ENCODE peak calls at places on chromosomes 12 and 14, in eight cellular contexts. S, B, P, F, L, I, Z and J are unnamed samples.

GRCh38 chr14:23174266-23174665 is 9.2 kb downstream of the SLC7A8 start:
- DNase-seq in S (no peak), B (no peak), P (peak), F (no peak), L (no peak), I (no peak), Z (no peak), J (peak)

GRCh38 chr12:12470751-12471300 is 91.8 kb downstream of the DUSP16 start:
- DNase-seq in S (no peak), B (no peak), P (no peak), F (no peak), L (no peak), I (no peak), Z (no peak), J (no peak)

GRCh38 chr12:63319936-63320633 is 169.1 kb upstream of the AVPR1A start:
- DNase-seq in S (no peak), B (no peak), P (peak), F (no peak), L (no peak), I (no peak), Z (no peak), J (no peak)

GRCh38 chr14:100539766-100540140 is 47.5 kb downstream of the BEGAIN start:
- DNase-seq in S (no peak), B (no peak), P (no peak), F (peak), L (no peak), I (no peak), Z (no peak), J (no peak)

GRCh38 chr12:1424674-1425395 is 169.5 kb downstream of the FBXL14 start:
- DNase-seq in S (no peak), B (no peak), P (no peak), F (no peak), L (no peak), I (no peak), Z (no peak), J (no peak)

GRCh38 chr14:64772394-64772950 is 68.2 kb downstream of the PLEKHG3 start:
- DNase-seq in S (no peak), B (no peak), P (no peak), F (no peak), L (no peak), I (no peak), Z (no peak), J (no peak)

GRCh38 chr12:63163542-63163941 is 12.5 kb upstream of the AVPR1A start:
- DNase-seq in S (no peak), B (no peak), P (no peak), F (no peak), L (no peak), I (no peak), Z (no peak), J (no peak)

GRCh38 chr12:6632026-6632978 is 3.5 kb downstream of the LPAR5 start:
- DNase-seq in S (no peak), B (no peak), P (no peak), F (no peak), L (no peak), I (peak), Z (peak), J (no peak)

GRCh38 chr12:69821032-69821431 is 4.0 kb upstream of the MYRFL start:
- DNase-seq in S (no peak), B (no peak), P (no peak), F (no peak), L (no peak), I (no peak), Z (no peak), J (no peak)

GRCh38 chr12:63845726-63846125 is 1.2 kb downstream of the SRGAP1 start:
- DNase-seq in S (no peak), B (no peak), P (peak), F (no peak), L (peak), I (peak), Z (no peak), J (peak)

GRCh38 chr12:51678086-51678724 is 87.2 kb downstream of the SCN8A start:
- DNase-seq in S (peak), B (no peak), P (peak), F (no peak), L (peak), I (peak), Z (peak), J (peak)

GRCh38 chr12:51925400-51926063 is 18.2 kb downstream of the ACVRL1 start:
- DNase-seq in S (no peak), B (no peak), P (no peak), F (no peak), L (no peak), I (no peak), Z (no peak), J (no peak)

GRCh38 chr14:61948376-61948775 is 186.2 kb downstream of the SNAPC1 start:
- DNase-seq in S (no peak), B (no peak), P (no peak), F (no peak), L (no peak), I (no peak), Z (no peak), J (no peak)

GRCh38 chr14:76829650-76830421 is 3.6 kb downstream of the LRRC74A start:
- DNase-seq in S (no peak), B (peak), P (peak), F (no peak), L (no peak), I (no peak), Z (no peak), J (no peak)

GRCh38 chr14:74763803-74764531 is 851 bp downstream of the YLPM1 start:
- DNase-seq in S (no peak), B (no peak), P (peak), F (no peak), L (no peak), I (no peak), Z (peak), J (no peak)

GRCh38 chr12:95859344-95859816 is 628 bp downstream of the SNRPF start:
- DNase-seq in S (no peak), B (no peak), P (peak), F (no peak), L (peak), I (peak), Z (no peak), J (peak)

GRCh38 chr12:95978774-95979173 is 17.4 kb downstream of the HAL start:
- DNase-seq in S (no peak), B (no peak), P (no peak), F (no peak), L (no peak), I (no peak), Z (no peak), J (no peak)

GRCh38 chr12:57521475-57522018 is 1.1 kb upstream of the MBD6 start:
- DNase-seq in S (no peak), B (peak), P (no peak), F (peak), L (no peak), I (peak), Z (peak), J (no peak)

GRCh38 chr12:64457036-64457435 is 5.1 kb downstream of the TBK1 start:
- DNase-seq in S (no peak), B (no peak), P (no peak), F (no peak), L (no peak), I (no peak), Z (peak), J (no peak)

GRCh38 chr12:87967871-87968270 is 61.3 kb downstream of the C12orf50 start:
- DNase-seq in S (no peak), B (no peak), P (no peak), F (no peak), L (no peak), I (no peak), Z (no peak), J (no peak)

GRCh38 chr14:85917631-85918030 is 387.7 kb downstream of the FLRT2 start:
- DNase-seq in S (no peak), B (no peak), P (no peak), F (no peak), L (no peak), I (no peak), Z (no peak), J (no peak)

GRCh38 chr14:93089501-93090269 is 26.0 kb downstream of the ITPK1 start:
- DNase-seq in S (no peak), B (no peak), P (no peak), F (no peak), L (no peak), I (no peak), Z (no peak), J (peak)